ENCODE peak calls at places on chromosomes 6 and 20, in six cellular contexts. One of them, this sample, is unnamed.
A peak's percentile ranks its signal among the peaks of the same experiment; 100 is the strongest.

GRCh38 chr20:36796117-36796516 is 22.6 kb upstream of the DSN1 start:
- DNase-seq in CD4-positive, alpha-beta memory T cell: no peak
- DNase-seq in spleen: no peak
- DNase-seq in breast epithelium: no peak
- DNase-seq in adrenal gland: peak; percentile 53
- DNase-seq in CD8-positive, alpha-beta memory T cell: no peak
- DNase-seq in this sample: no peak

GRCh38 chr6:11149551-11149950 is 38.0 kb upstream of the ERVFRD-1 start:
- DNase-seq in CD4-positive, alpha-beta memory T cell: no peak
- DNase-seq in spleen: no peak
- DNase-seq in breast epithelium: no peak
- DNase-seq in adrenal gland: no peak
- DNase-seq in CD8-positive, alpha-beta memory T cell: no peak
- DNase-seq in this sample: no peak

GRCh38 chr6:139418426-139419132 is 44.1 kb upstream of the CITED2 start:
- DNase-seq in CD4-positive, alpha-beta memory T cell: no peak
- DNase-seq in spleen: no peak
- DNase-seq in breast epithelium: no peak
- DNase-seq in adrenal gland: no peak
- DNase-seq in CD8-positive, alpha-beta memory T cell: no peak
- DNase-seq in this sample: no peak

GRCh38 chr6:41182069-41183034 is 18.6 kb downstream of the TREML2 start:
- DNase-seq in CD4-positive, alpha-beta memory T cell: peak; percentile 57
- DNase-seq in spleen: no peak
- DNase-seq in breast epithelium: no peak
- DNase-seq in adrenal gland: peak; percentile 31
- DNase-seq in CD8-positive, alpha-beta memory T cell: peak; percentile 52
- DNase-seq in this sample: no peak

GRCh38 chr6:93341900-93342613 is 77.3 kb downstream of the EPHA7 start:
- DNase-seq in CD4-positive, alpha-beta memory T cell: no peak
- DNase-seq in spleen: no peak
- DNase-seq in breast epithelium: no peak
- DNase-seq in adrenal gland: no peak
- DNase-seq in CD8-positive, alpha-beta memory T cell: no peak
- DNase-seq in this sample: no peak

GRCh38 chr6:28953039-28953872 is 29.5 kb upstream of the TRIM27 start:
- DNase-seq in CD4-positive, alpha-beta memory T cell: peak; percentile 56
- DNase-seq in spleen: no peak
- DNase-seq in breast epithelium: no peak
- DNase-seq in adrenal gland: peak; percentile 47
- DNase-seq in CD8-positive, alpha-beta memory T cell: peak; percentile 65
- DNase-seq in this sample: no peak

GRCh38 chr6:21085206-21085605 is 508.3 kb upstream of the SOX4 start:
- DNase-seq in CD4-positive, alpha-beta memory T cell: no peak
- DNase-seq in spleen: no peak
- DNase-seq in breast epithelium: no peak
- DNase-seq in adrenal gland: no peak
- DNase-seq in CD8-positive, alpha-beta memory T cell: no peak
- DNase-seq in this sample: no peak

GRCh38 chr20:44961868-44962267 is 1.7 kb upstream of the TOMM34 start:
- DNase-seq in CD4-positive, alpha-beta memory T cell: no peak
- DNase-seq in spleen: no peak
- DNase-seq in breast epithelium: no peak
- DNase-seq in adrenal gland: no peak
- DNase-seq in CD8-positive, alpha-beta memory T cell: no peak
- DNase-seq in this sample: no peak

GRCh38 chr6:156617376-156617775 is 159.8 kb upstream of the ARID1B start:
- DNase-seq in CD4-positive, alpha-beta memory T cell: no peak
- DNase-seq in spleen: no peak
- DNase-seq in breast epithelium: no peak
- DNase-seq in adrenal gland: peak; percentile 73
- DNase-seq in CD8-positive, alpha-beta memory T cell: no peak
- DNase-seq in this sample: no peak

GRCh38 chr6:2197177-2197671 is 48.2 kb downstream of the GMDS start:
- DNase-seq in CD4-positive, alpha-beta memory T cell: no peak
- DNase-seq in spleen: no peak
- DNase-seq in breast epithelium: no peak
- DNase-seq in adrenal gland: peak; percentile 67
- DNase-seq in CD8-positive, alpha-beta memory T cell: no peak
- DNase-seq in this sample: no peak

GRCh38 chr6:112245511-112246203 is 8.7 kb downstream of the LAMA4 start:
- DNase-seq in CD4-positive, alpha-beta memory T cell: no peak
- DNase-seq in spleen: no peak
- DNase-seq in breast epithelium: no peak
- DNase-seq in adrenal gland: no peak
- DNase-seq in CD8-positive, alpha-beta memory T cell: no peak
- DNase-seq in this sample: no peak

GRCh38 chr6:112252571-112253504 is 1.5 kb downstream of the LAMA4 start:
- DNase-seq in CD4-positive, alpha-beta memory T cell: no peak
- DNase-seq in spleen: no peak
- DNase-seq in breast epithelium: no peak
- DNase-seq in adrenal gland: no peak
- DNase-seq in CD8-positive, alpha-beta memory T cell: no peak
- DNase-seq in this sample: no peak

GRCh38 chr6:112247275-112247674 is 7.1 kb downstream of the LAMA4 start:
- DNase-seq in CD4-positive, alpha-beta memory T cell: no peak
- DNase-seq in spleen: no peak
- DNase-seq in breast epithelium: no peak
- DNase-seq in adrenal gland: no peak
- DNase-seq in CD8-positive, alpha-beta memory T cell: no peak
- DNase-seq in this sample: no peak

GRCh38 chr6:112251170-112251945 is 3.0 kb downstream of the LAMA4 start:
- DNase-seq in CD4-positive, alpha-beta memory T cell: no peak
- DNase-seq in spleen: no peak
- DNase-seq in breast epithelium: no peak
- DNase-seq in adrenal gland: no peak
- DNase-seq in CD8-positive, alpha-beta memory T cell: no peak
- DNase-seq in this sample: no peak

DNA sequence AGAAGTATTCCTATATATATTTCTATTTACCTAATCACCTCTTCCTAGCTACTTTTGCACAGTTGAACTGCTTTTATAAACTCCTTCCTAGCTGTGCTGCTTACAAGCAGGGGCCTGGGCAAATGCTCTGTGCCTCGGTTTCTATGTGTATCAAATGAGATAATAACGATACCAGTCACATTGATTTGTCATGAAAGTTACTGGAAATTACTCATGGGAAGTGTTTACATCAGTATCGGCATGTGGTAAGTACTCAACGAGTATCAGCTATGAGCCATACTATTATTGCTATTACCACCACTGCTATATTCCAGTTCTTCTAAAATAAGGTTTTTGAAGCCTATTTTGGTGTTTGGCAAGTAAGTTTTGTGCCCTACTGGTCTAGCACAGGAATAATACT is 4.9 kb downstream of the LAMA4 start:
- DNase-seq in CD4-positive, alpha-beta memory T cell: no peak
- DNase-seq in spleen: no peak
- DNase-seq in breast epithelium: no peak
- DNase-seq in adrenal gland: no peak
- DNase-seq in CD8-positive, alpha-beta memory T cell: no peak
- DNase-seq in this sample: no peak
- H3K27ac ChIP-seq in CD4-positive, alpha-beta memory T cell: no peak overlapping the region
- H3K27ac ChIP-seq in spleen: no peak overlapping the region
- H3K27ac ChIP-seq in breast epithelium: no peak overlapping the region
- H3K27ac ChIP-seq in adrenal gland: no peak overlapping the region
- H3K27ac ChIP-seq in CD8-positive, alpha-beta memory T cell: no peak overlapping the region
- H3K27ac ChIP-seq in this sample: no peak overlapping the region

GRCh38 chr20:49766979-49767419 is 45.6 kb upstream of the SLC9A8 start:
- DNase-seq in CD4-positive, alpha-beta memory T cell: no peak
- DNase-seq in spleen: no peak
- DNase-seq in breast epithelium: no peak
- DNase-seq in adrenal gland: no peak
- DNase-seq in CD8-positive, alpha-beta memory T cell: no peak
- DNase-seq in this sample: no peak

GRCh38 chr20:49768204-49769124 is 44.2 kb upstream of the SLC9A8 start:
- DNase-seq in CD4-positive, alpha-beta memory T cell: peak; percentile 77
- DNase-seq in spleen: no peak
- DNase-seq in breast epithelium: peak; percentile 63
- DNase-seq in adrenal gland: peak; percentile 91
- DNase-seq in CD8-positive, alpha-beta memory T cell: peak; percentile 58
- DNase-seq in this sample: no peak

GRCh38 chr20:49762940-49763766 is 49.5 kb upstream of the B4GALT5 start:
- DNase-seq in CD4-positive, alpha-beta memory T cell: no peak
- DNase-seq in spleen: no peak
- DNase-seq in breast epithelium: no peak
- DNase-seq in adrenal gland: no peak
- DNase-seq in CD8-positive, alpha-beta memory T cell: no peak
- DNase-seq in this sample: no peak

GRCh38 chr20:49765413-49765736 is 47.3 kb upstream of the SLC9A8 start:
- DNase-seq in CD4-positive, alpha-beta memory T cell: no peak
- DNase-seq in spleen: no peak
- DNase-seq in breast epithelium: no peak
- DNase-seq in adrenal gland: no peak
- DNase-seq in CD8-positive, alpha-beta memory T cell: no peak
- DNase-seq in this sample: no peak

GRCh38 chr20:49765846-49766541 is 46.6 kb upstream of the SLC9A8 start:
- DNase-seq in CD4-positive, alpha-beta memory T cell: no peak
- DNase-seq in spleen: no peak
- DNase-seq in breast epithelium: no peak
- DNase-seq in adrenal gland: no peak
- DNase-seq in CD8-positive, alpha-beta memory T cell: no peak
- DNase-seq in this sample: no peak
- H3K27ac ChIP-seq in CD4-positive, alpha-beta memory T cell: no peak overlapping the region
- H3K27ac ChIP-seq in spleen: peak overlapping the region; percentile 86
- H3K27ac ChIP-seq in breast epithelium: peak overlapping the region; percentile 51
- H3K27ac ChIP-seq in adrenal gland: peak overlapping the region; percentile 69
- H3K27ac ChIP-seq in CD8-positive, alpha-beta memory T cell: peak overlapping the region; percentile 58
- H3K27ac ChIP-seq in this sample: no peak overlapping the region

DNA sequence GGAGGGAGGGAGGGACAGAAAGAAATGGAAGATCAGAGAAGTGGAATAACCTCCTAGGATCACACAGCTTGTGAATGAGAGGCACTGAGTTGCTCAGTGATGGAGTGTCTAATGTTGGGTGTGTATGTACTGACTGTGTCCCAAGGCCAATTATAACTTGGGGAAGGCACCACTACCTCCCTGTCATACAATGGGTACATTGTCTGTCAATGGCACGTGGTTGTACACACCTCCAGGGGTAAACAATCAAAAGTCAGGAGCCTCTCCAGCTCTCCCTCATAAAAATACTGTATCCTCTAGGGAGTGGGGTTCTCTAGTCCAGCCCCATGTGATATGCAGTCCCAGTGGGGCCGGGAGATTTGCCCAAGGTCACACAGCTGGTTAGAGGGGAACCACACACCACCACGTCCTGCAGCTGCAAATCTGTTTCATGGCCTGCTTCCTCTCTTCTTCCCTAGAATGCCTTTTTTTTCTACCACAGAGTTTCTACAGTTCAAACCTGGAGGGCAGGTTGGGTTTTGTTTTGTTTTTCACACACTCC is 112.5 kb downstream of the SNX5 start:
- DNase-seq in CD4-positive, alpha-beta memory T cell: no peak
- DNase-seq in spleen: peak; percentile 83
- DNase-seq in breast epithelium: no peak
- DNase-seq in adrenal gland: no peak
- DNase-seq in CD8-positive, alpha-beta memory T cell: no peak
- DNase-seq in this sample: no peak
- H3K27ac ChIP-seq in CD4-positive, alpha-beta memory T cell: no peak overlapping the region
- H3K27ac ChIP-seq in spleen: no peak overlapping the region
- H3K27ac ChIP-seq in breast epithelium: peak overlapping the region; percentile 79
- H3K27ac ChIP-seq in adrenal gland: no peak overlapping the region
- H3K27ac ChIP-seq in CD8-positive, alpha-beta memory T cell: no peak overlapping the region
- H3K27ac ChIP-seq in this sample: no peak overlapping the region

DNA sequence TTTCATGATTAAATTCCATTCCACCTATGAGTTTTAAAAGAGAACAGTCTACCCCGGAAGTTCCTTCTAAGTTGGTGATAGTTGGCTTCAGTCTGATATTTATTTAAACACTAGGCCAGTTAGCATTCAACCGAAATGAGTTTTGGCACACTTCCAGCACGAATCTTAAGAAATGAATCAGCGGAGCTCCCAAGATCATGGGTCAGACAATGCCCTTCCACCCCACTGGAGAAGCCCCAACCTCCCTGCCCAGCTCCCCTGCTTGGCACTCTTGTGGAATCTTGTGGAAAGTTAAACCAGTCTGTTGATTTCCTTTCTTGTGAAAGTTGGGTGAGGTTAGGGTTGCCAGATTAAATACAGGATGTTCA is 64.3 kb downstream of the MKKS start:
- DNase-seq in CD4-positive, alpha-beta memory T cell: no peak
- DNase-seq in spleen: no peak
- DNase-seq in breast epithelium: no peak
- DNase-seq in adrenal gland: no peak
- DNase-seq in CD8-positive, alpha-beta memory T cell: no peak
- DNase-seq in this sample: no peak
- H3K27ac ChIP-seq in CD4-positive, alpha-beta memory T cell: no peak overlapping the region
- H3K27ac ChIP-seq in spleen: no peak overlapping the region
- H3K27ac ChIP-seq in breast epithelium: no peak overlapping the region
- H3K27ac ChIP-seq in adrenal gland: no peak overlapping the region
- H3K27ac ChIP-seq in CD8-positive, alpha-beta memory T cell: no peak overlapping the region
- H3K27ac ChIP-seq in this sample: no peak overlapping the region

DNA sequence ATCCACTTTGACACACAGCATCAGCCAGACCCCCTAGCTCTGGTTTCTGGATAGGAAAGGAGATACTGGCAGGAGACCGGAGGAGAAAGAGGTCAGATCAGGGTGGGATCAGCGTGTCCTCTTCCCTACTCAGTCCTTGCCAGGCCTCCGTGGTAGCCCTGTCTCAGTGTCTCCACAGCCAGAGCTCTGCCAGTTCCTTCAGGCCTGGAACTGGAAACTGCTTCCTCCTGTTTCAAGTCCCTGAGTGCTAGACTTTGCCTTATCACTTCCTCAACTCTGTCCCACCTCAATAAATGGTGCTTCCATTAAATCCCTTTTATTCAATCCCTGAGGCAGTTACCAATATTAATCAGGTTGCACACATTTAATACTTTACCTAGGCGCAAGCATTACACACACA is 96.8 kb upstream of the LY86 start:
- DNase-seq in CD4-positive, alpha-beta memory T cell: no peak
- DNase-seq in spleen: no peak
- DNase-seq in breast epithelium: no peak
- DNase-seq in adrenal gland: no peak
- DNase-seq in CD8-positive, alpha-beta memory T cell: no peak
- DNase-seq in this sample: no peak
- H3K27ac ChIP-seq in CD4-positive, alpha-beta memory T cell: no peak overlapping the region
- H3K27ac ChIP-seq in spleen: no peak overlapping the region
- H3K27ac ChIP-seq in breast epithelium: no peak overlapping the region
- H3K27ac ChIP-seq in adrenal gland: no peak overlapping the region
- H3K27ac ChIP-seq in CD8-positive, alpha-beta memory T cell: no peak overlapping the region
- H3K27ac ChIP-seq in this sample: no peak overlapping the region